ENCODE peak calls at places on chromosomes 2 and 18, in five cellular contexts. O is A549, S is HepG2, Y is GM12878, V is K562. F is an unnamed sample.
A peak's percentile ranks its signal among the peaks of the same experiment; 100 is the strongest.

GRCh38 chr2:10876394-10876793 is 35.3 kb upstream of the KCNF1 start:
- DNase-seq in V (no peak), O (no peak), S (no peak), Y (no peak), F (no peak)

GRCh38 chr2:152421521-152422367 is 86.8 kb downstream of the FMNL2 start:
- DNase-seq in S (peak; percentile 89), O (peak; percentile 92), V (peak; percentile 24), Y (no peak), F (no peak)

GRCh38 chr2:103656558-103656957 is 894.7 kb downstream of the TMEM182 start:
- DNase-seq in Y (no peak), S (no peak), V (peak; percentile 3), O (no peak), F (no peak)

GRCh38 chr2:189265696-189266320 is 86.2 kb upstream of the COL5A2 start:
- DNase-seq in V (no peak), O (no peak), S (no peak), Y (no peak), F (no peak)

GRCh38 chr2:233831011-233831721 is 23.2 kb downstream of the HJURP start:
- DNase-seq in Y (no peak), S (no peak), V (no peak), O (no peak), F (no peak)

GRCh38 chr2:155223781-155224406 is 525.4 kb downstream of the KCNJ3 start:
- DNase-seq in S (peak; percentile 15), O (peak; percentile 20), Y (no peak), V (no peak), F (no peak)

GRCh38 chr18:25164837-25165791 is 186.9 kb downstream of the ZNF521 start:
- DNase-seq in O (no peak), Y (no peak), V (no peak), S (peak; percentile 2), F (no peak)

GRCh38 chr2:120898961-120899360 is 163.3 kb downstream of the GLI2 start:
- DNase-seq in V (no peak), S (no peak), O (no peak), Y (no peak), F (no peak)

GRCh38 chr2:158214431-158214830 is 112.8 kb downstream of the UPP2 start:
- DNase-seq in O (peak; percentile 23), Y (no peak), V (peak; percentile 85), S (peak; percentile 77), F (no peak)

GRCh38 chr2:39620067-39620466 is 45.6 kb upstream of the TMEM178A start:
- DNase-seq in V (peak; percentile 86), O (peak; percentile 9), Y (no peak), S (peak; percentile 17), F (no peak)

GRCh38 chr2:178119181-178119922 is 7.1 kb downstream of the RBM45 start:
- DNase-seq in O (no peak), Y (no peak), S (no peak), V (no peak), F (no peak)

GRCh38 chr2:86764661-86765307 is 25.9 kb downstream of the CD8A start:
- DNase-seq in O (peak; percentile 68), Y (no peak), V (peak; percentile 38), S (peak; percentile 43), F (no peak)

GRCh38 chr2:9699139-9699823 is 68.5 kb upstream of the YWHAQ start:
- DNase-seq in Y (no peak), S (no peak), V (peak; percentile 63), O (peak; percentile 61), F (no peak)

GRCh38 chr18:64405161-64405560 is 256.3 kb upstream of the LINC00305 start:
- DNase-seq in S (no peak), V (no peak), O (no peak), Y (no peak), F (no peak)

GRCh38 chr2:62713837-62714236 is 8.3 kb downstream of the EHBP1 start:
- DNase-seq in O (no peak), S (peak; percentile 22), V (no peak), Y (no peak), F (no peak)

GRCh38 chr2:1492696-1493095 is 79.4 kb downstream of the TPO start:
- DNase-seq in V (no peak), O (no peak), Y (no peak), S (no peak), F (no peak)

GRCh38 chr2:19632327-19633040 is 269.3 kb downstream of the TTC32 start:
- DNase-seq in Y (no peak), V (no peak), S (no peak), O (no peak), F (no peak)

GRCh38 chr2:38116762-38117161 is 40.8 kb upstream of the CYP1B1 start:
- DNase-seq in V (no peak), Y (no peak), S (no peak), O (peak; percentile 35), F (no peak)

GRCh38 chr18:59839241-59839640 is 60.6 kb upstream of the PMAIP1 start:
- DNase-seq in S (no peak), O (no peak), V (no peak), Y (no peak), F (no peak)

GRCh38 chr2:240526521-240526920 is 31.3 kb downstream of the ANKMY1 start:
- DNase-seq in S (no peak), V (no peak), Y (no peak), O (no peak), F (no peak)

GRCh38 chr2:212727751-212728150 is 189.1 kb upstream of the ERBB4 start:
- DNase-seq in O (no peak), S (no peak), V (no peak), Y (peak; percentile 53), F (no peak)

GRCh38 chr2:71256421-71256820 is 29.5 kb upstream of the PAIP2B start:
- DNase-seq in O (no peak), S (no peak), Y (no peak), V (no peak), F (no peak)

GRCh38 chr2:189002079-189002478 is 27.9 kb downstream of the COL3A1 start:
- DNase-seq in S (no peak), O (peak; percentile 80), Y (no peak), V (peak; percentile 6), F (no peak)

GRCh38 chr2:218964041-218964771 is 4.7 kb downstream of the CDK5R2 start:
- DNase-seq in V (peak; percentile 76), Y (no peak), O (peak; percentile 87), S (no peak), F (no peak)

GRCh38 chr2:29080886-29081743 is 6.8 kb upstream of the PCARE start:
- DNase-seq in O (no peak), S (no peak), V (no peak), Y (no peak), F (peak; percentile 4)

GRCh38 chr2:148201075-148202004 is 180.4 kb downstream of the MBD5 start:
- DNase-seq in Y (no peak), V (peak; percentile 80), S (peak; percentile 87), O (peak; percentile 85), F (peak; percentile 86)

GRCh38 chr2:226211439-226211838 is 588.2 kb downstream of the IRS1 start:
- DNase-seq in Y (no peak), S (no peak), V (no peak), O (peak; percentile 40), F (no peak)

GRCh38 chr2:85673736-85674375 is 5.9 kb upstream of the SFTPB start:
- DNase-seq in S (no peak), Y (no peak), O (no peak), V (no peak), F (no peak)

GRCh38 chr2:103789716-103790085 is 1027.9 kb downstream of the TMEM182 start:
- DNase-seq in O (no peak), Y (no peak), S (no peak), V (no peak), F (no peak)

GRCh38 chr2:168278424-168278888 is 31.1 kb upstream of the STK39 start:
- DNase-seq in O (no peak), Y (no peak), S (peak; percentile 71), V (no peak), F (no peak)

GRCh38 chr2:69495008-69495407 is 57.8 kb upstream of the NFU1 start:
- DNase-seq in S (no peak), V (no peak), O (no peak), Y (no peak), F (no peak)

GRCh38 chr2:200025717-200026116 is 70.3 kb downstream of the MAIP1 start:
- DNase-seq in V (no peak), Y (no peak), S (no peak), O (no peak), F (no peak)

GRCh38 chr2:198312621-198313483 is 508.5 kb downstream of the PLCL1 start:
- DNase-seq in Y (no peak), O (no peak), V (no peak), S (no peak), F (no peak)

DNA sequence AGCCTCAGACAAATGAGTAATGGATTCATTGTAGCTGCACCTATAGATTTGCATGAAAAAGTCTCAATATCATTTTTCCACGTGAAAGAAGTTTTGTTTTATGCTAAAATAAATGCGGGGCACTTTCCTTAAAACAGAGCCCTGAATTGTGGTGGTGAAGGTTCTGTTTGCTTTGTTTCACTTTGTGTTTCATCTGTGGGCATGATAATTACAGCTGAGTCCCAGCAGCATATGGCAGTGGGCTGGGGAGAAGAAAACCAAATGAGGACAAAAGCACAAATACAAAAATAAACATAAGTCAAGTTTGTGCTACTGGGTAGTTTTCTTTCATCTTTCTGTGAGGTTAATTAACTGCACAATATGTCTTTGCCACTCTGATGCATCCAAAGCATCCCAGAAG is 97.8 kb downstream of the DSC3 start:
- DNase-seq in S (no peak), O (no peak), Y (no peak), V (no peak), F (no peak)
- TF ChIP-seq HDAC2 in S (no peak), O (no peak), Y (no peak), V (no peak), F (no peak)

DNA sequence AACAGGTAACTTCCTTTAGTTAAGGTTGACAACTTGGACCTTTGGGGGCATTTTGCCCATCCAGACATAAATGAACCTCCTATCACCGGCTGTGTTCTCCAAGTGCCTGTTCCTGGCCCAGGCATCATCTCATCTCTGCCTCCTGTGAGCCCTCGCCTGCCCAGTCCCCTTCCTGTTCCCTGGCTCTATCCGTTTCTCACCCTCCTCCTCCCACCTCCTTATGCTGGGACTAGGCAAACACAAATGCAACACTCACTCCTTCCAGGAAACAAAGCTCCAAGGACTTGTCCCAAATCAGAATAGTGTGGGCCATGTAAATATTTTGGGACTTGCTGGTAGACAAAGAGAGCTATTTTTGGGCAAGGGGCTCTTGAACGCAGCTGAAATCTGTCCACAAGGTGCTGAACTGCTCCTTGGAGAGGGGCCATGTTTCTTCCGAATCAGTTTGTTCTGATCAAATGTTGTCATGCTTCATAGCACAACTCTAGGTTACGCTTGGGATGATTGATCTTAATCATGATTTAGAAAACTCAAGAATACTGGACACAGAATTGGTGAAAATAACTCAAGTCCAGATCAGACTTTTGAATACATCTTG is 25.3 kb downstream of the MBP start:
- DNase-seq in S (no peak), O (no peak), V (no peak), Y (no peak), F (peak; percentile 39)
- TF ChIP-seq HDAC2 in S (no peak), O (no peak), V (no peak), Y (no peak), F (no peak)

GRCh38 chr2:89842180-89842908 is 1150.9 kb downstream of the RPIA start:
- DNase-seq in V (no peak), O (no peak), S (no peak), Y (no peak), F (no peak)
- TF ChIP-seq HDAC2 in V (no peak), O (no peak), S (no peak), Y (no peak), F (no peak)

DNA sequence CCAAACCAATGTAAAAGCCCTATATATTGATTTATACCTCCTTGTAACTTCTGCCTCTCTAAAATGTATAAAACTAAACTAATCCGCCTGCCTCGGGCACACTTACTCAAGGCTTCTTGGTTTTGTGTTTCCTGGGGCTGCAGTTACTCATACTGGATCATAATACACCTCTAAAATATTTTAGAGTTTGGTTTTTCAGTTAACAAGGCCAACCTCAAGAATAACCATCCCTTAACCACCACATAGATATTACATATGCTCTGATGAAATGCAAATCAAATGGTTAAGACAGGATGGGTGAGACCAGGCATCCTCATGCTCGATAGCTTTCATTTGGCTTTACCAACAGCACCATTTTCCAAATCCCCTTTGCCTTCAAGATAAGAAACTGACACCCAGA is 46.4 kb downstream of the UXS1 start:
- DNase-seq in V (no peak), O (no peak), S (no peak), Y (peak; percentile 5), F (no peak)
- TF ChIP-seq HDAC2 in V (no peak), O (no peak), S (no peak), Y (no peak), F (no peak)